ENCODE peak calls at places on chromosomes 1 and 21, in ten cellular contexts. W is PC-3, Z is mesendoderm, B is heart right ventricle, N is uterus, O is gastrocnemius medialis, R is OCI-LY7, M is A549, K is K562, H is prostate gland. X is an unnamed sample.

GRCh38 chr1:9350011-9350907 is 57.6 kb downstream of the SPSB1 start:
- DNase-seq in N (no peak), H (no peak), R (no peak), Z (no peak), O (no peak), K (peak; percentile 50), M (no peak), W (peak; percentile 50), B (peak; percentile 41), X (no peak)

GRCh38 chr1:31153423-31153822 is 86.3 kb downstream of the NKAIN1 start:
- DNase-seq in Z (no peak), W (no peak), B (no peak), O (no peak), R (no peak), M (no peak), K (no peak), N (no peak), H (no peak), X (no peak)

GRCh38 chr1:53554592-53555305 is 95.5 kb downstream of the DMRTB1 start:
- DNase-seq in W (no peak), H (no peak), Z (no peak), B (no peak), M (no peak), O (no peak), R (no peak), N (peak; percentile 6), K (no peak), X (peak; percentile 31)

GRCh38 chr1:86757272-86757984 is 53.1 kb downstream of the SH3GLB1 start:
- DNase-seq in O (no peak), H (peak; percentile 16), Z (no peak), K (no peak), B (no peak), W (no peak), R (no peak), M (no peak), N (peak; percentile 44), X (peak; percentile 81)

GRCh38 chr1:50968884-50969610 is 998 bp upstream of the CDKN2C start:
- DNase-seq in K (peak; percentile 42), W (peak; percentile 29), O (no peak), B (peak; percentile 54), R (peak; percentile 69), Z (peak; percentile 40), N (peak; percentile 38), H (peak; percentile 49), M (no peak), X (no peak)

GRCh38 chr21:46191257-46191685 is 7.0 kb upstream of the SPATC1L start:
- DNase-seq in R (no peak), K (peak; percentile 46), N (peak; percentile 58), M (no peak), B (no peak), W (peak; percentile 35), O (peak; percentile 57), Z (no peak), H (no peak), X (peak; percentile 66)

GRCh38 chr1:32266926-32267645 is 16.0 kb downstream of the LCK start:
- DNase-seq in K (no peak), M (no peak), Z (no peak), N (no peak), R (peak; percentile 60), B (no peak), O (no peak), W (no peak), H (no peak), X (no peak)

GRCh38 chr1:46401964-46402626 is 8.0 kb downstream of the FAAH start:
- DNase-seq in Z (peak; percentile 78), H (peak; percentile 96), R (peak; percentile 29), B (peak; percentile 27), N (peak; percentile 58), K (peak; percentile 83), W (peak; percentile 56), M (no peak), O (peak; percentile 49), X (peak; percentile 84)

DNA sequence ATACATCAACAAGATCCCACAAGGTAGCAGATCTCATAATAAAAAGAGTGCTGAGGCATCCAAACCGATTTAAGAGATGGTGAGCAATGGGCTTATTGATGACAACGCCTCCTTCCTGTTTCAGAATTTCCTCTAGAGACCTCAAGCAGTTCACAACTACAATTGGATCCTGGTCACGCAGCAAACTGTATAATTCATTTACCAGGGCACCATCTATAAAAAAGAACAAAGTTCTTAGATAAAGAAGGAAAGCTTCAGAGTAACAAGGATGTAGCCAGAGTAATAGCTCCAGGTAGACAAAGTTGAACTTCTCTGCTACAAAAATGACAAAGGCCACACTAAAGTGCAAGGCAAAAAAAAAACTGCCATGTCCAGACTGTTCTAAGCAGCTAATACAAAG is 3.4 kb downstream of the AP4B1 start:
- DNase-seq in M (no peak), O (no peak), R (no peak), W (no peak), H (no peak), N (no peak), B (no peak), K (no peak), Z (no peak), X (no peak)
- H3K4me1 ChIP-seq in M (peaks cover 8% of the 10 kb centered on the region), O (peaks cover 21% of the 10 kb centered on the region), R (peaks cover 18% of the 10 kb centered on the region), W (peaks cover 11% of the 10 kb centered on the region), H (no peaks in the 10 kb centered on the region), N (peaks cover 9% of the 10 kb centered on the region), B (no peaks in the 10 kb centered on the region), K (peaks cover 14% of the 10 kb centered on the region), Z (peaks cover 2% of the 10 kb centered on the region), X (peaks cover 24% of the 10 kb centered on the region)

GRCh38 chr21:41367598-41368360 is 6.0 kb downstream of the MX2 start:
- DNase-seq in K (no peak), O (no peak), M (no peak), Z (no peak), R (peak; percentile 90), W (no peak), N (no peak), H (no peak), B (no peak), X (peak; percentile 37)

GRCh38 chr21:41363370-41364270 is 1.8 kb downstream of the MX2 start:
- DNase-seq in M (no peak), W (no peak), N (no peak), B (no peak), K (no peak), H (no peak), O (no peak), R (no peak), Z (no peak), X (no peak)

GRCh38 chr21:41366522-41367151 is 4.8 kb downstream of the MX2 start:
- DNase-seq in M (peak; percentile 65), O (no peak), N (no peak), B (no peak), W (peak; percentile 89), R (peak; percentile 28), H (peak; percentile 31), K (peak; percentile 63), Z (no peak), X (peak; percentile 68)

GRCh38 chr21:41364308-41364707 is 2.5 kb downstream of the MX2 start:
- DNase-seq in H (no peak), W (peak; percentile 29), M (no peak), Z (no peak), R (no peak), N (no peak), B (no peak), O (no peak), K (no peak), X (peak; percentile 45)

DNA sequence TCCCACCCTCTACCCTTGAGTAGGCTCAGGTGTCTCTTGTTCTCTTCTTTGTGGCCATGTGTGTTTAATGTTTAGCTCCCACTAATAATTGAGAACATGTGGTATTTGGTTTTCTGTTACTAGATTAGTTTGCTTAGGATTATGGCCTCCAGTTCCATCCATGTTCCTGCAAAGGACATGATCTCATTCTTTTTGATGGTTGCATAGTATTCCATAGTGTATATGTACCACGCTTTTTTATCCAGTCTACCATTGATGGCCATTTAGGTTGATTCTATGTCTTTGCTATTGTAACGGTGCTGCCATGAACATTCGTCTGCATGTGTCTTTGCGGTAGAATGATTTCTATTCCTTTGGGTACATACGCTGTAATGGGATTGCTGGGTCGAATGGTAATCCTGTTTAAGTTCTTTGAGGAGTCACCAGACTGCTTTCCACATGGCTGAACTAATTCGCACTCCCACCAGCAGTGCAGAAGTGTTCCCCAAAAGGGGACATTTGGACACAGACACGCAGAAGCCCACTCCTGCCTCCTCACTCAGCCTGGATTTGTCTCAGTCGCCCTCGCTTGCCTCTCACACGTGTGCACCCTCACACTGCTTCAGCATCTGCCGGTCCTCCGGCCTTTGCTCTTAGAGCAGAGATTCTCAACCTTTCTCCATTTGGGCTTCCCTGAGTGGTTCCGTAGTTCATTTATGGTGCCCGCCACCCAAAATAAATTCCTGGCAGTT is 3.7 kb downstream of the MX2 start:
- DNase-seq in M (no peak), H (no peak), K (no peak), N (no peak), R (no peak), W (no peak), Z (no peak), O (no peak), B (no peak), X (no peak)
- H3K4me1 ChIP-seq in M (peaks cover 12% of the 10 kb centered on the region), H (no peaks in the 10 kb centered on the region), K (no peaks in the 10 kb centered on the region), N (peaks cover 9% of the 10 kb centered on the region), R (peaks cover 61% of the 10 kb centered on the region), W (peaks cover 15% of the 10 kb centered on the region), Z (no peaks in the 10 kb centered on the region), O (no peaks in the 10 kb centered on the region), B (peaks cover 9% of the 10 kb centered on the region), X (peaks cover 2% of the 10 kb centered on the region)

DNA sequence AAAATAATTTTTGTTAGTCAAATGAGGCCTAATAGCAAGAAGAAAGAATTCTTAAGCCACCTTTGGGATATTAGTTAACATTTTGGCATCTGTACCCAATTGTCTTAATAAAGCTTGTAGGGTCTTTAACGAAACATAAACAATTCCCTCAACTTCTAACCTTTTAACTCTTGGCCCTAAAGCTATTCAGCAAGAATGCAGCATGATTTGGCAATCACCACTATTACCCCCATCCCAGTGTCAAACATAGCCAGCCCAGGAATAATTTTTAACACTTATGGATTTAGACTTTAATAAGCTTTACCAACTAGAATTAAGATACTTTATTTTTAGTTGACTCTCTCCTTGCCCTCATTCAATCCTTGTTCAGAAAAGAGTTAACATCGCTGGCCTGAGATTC is 2.5 kb upstream of the SLC16A4 start:
- DNase-seq in K (no peak), B (no peak), W (no peak), O (no peak), N (no peak), Z (no peak), M (no peak), H (no peak), R (no peak), X (no peak)
- H3K4me1 ChIP-seq in K (no peaks in the 10 kb centered on the region), B (no peaks in the 10 kb centered on the region), W (peaks cover 26% of the 10 kb centered on the region), O (no peaks in the 10 kb centered on the region), N (no peaks in the 10 kb centered on the region), Z (no peaks in the 10 kb centered on the region), M (peaks cover 47% of the 10 kb centered on the region), H (no peaks in the 10 kb centered on the region), R (peaks cover 2% of the 10 kb centered on the region), X (peaks cover 5% of the 10 kb centered on the region)

GRCh38 chr1:111510003-111510380 is 6.6 kb upstream of the ADORA3 start:
- DNase-seq in H (no peak), B (peak; percentile 53), O (no peak), M (no peak), Z (no peak), K (no peak), N (peak; percentile 66), R (no peak), W (no peak), X (no peak)

GRCh38 chr1:111507411-111508201 is 4.2 kb upstream of the ADORA3 start:
- DNase-seq in O (peak; percentile 47), M (peak; percentile 15), W (peak; percentile 72), Z (peak; percentile 88), R (peak; percentile 97), N (peak; percentile 72), K (peak; percentile 86), B (peak; percentile 79), H (peak; percentile 35), X (peak; percentile 89)

GRCh38 chr1:111512132-111512874 is 8.9 kb upstream of the ADORA3 start:
- DNase-seq in O (no peak), W (no peak), M (no peak), R (no peak), Z (no peak), K (no peak), B (no peak), H (no peak), N (no peak), X (no peak)

GRCh38 chr1:111513410-111514020 is 10.1 kb upstream of the ADORA3 start:
- DNase-seq in M (no peak), R (no peak), N (no peak), H (no peak), Z (no peak), K (no peak), B (no peak), W (no peak), O (no peak), X (no peak)

DNA sequence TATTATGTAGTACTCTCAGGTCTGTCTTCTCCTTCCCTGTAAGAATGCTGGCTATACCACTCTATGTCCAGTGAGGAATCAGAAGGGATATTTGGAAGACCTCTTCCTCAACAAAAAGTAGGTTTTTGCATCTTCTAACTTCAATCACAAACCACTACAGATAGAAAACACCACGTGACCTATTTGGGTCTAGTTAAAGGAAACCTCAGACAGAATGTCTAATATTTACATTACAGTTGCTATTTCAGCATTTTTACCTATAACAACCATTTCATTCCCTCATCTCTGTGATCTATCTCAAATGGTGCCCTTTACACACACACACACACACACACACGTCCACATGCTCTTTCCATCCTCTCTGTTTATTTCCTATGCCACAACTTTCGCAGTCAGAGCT is 7.9 kb upstream of the ADORA3 start:
- DNase-seq in K (no peak), B (no peak), H (no peak), R (no peak), N (no peak), O (no peak), W (no peak), M (no peak), Z (no peak), X (no peak)
- H3K4me1 ChIP-seq in K (peaks cover 25% of the 10 kb centered on the region), B (peaks cover 34% of the 10 kb centered on the region), H (peaks cover 9% of the 10 kb centered on the region), R (peaks cover 56% of the 10 kb centered on the region), N (peaks cover 29% of the 10 kb centered on the region), O (peaks cover 30% of the 10 kb centered on the region), W (peaks cover 12% of the 10 kb centered on the region), M (peaks cover 8% of the 10 kb centered on the region), Z (peaks cover 2% of the 10 kb centered on the region), X (peaks cover 44% of the 10 kb centered on the region)

X was measured in ascending aorta.